ENCODE peak calls at places on chromosome 15, in seven cellular contexts. Z, J, G, X, T, S and H are unnamed samples.
A peak's percentile ranks its signal among the peaks of the same experiment; 100 is the strongest.

GRCh38 chr15:63156086-63156707 is 1.1 kb downstream of the RPS27L start:
- DNase-seq in Z (no peak), J (no peak), G (peak; percentile 38), X (no peak), T (no peak), S (peak; percentile 33), H (peak; percentile 28)

GRCh38 chr15:86515625-86516024 is 436.0 kb downstream of the AGBL1 start:
- DNase-seq in Z (no peak), J (no peak), G (no peak), X (no peak), T (no peak), S (no peak), H (no peak)

GRCh38 chr15:55196011-55196410 is 730 bp downstream of the RSL24D1 start:
- DNase-seq in Z (no peak), J (no peak), G (peak; percentile 20), X (peak; percentile 44), T (no peak), S (peak; percentile 29), H (no peak)

GRCh38 chr15:22811640-22812039 is 25.2 kb downstream of the NIPA1 start:
- DNase-seq in Z (no peak), J (peak; percentile 46), G (peak; percentile 69), X (peak; percentile 40), T (peak; percentile 74), S (peak; percentile 38), H (peak; percentile 54)

GRCh38 chr15:101710806-101711205 is 13.5 kb downstream of the TARS3 start:
- DNase-seq in Z (no peak), J (no peak), G (no peak), X (no peak), T (no peak), S (no peak), H (no peak)

GRCh38 chr15:48641416-48641815 is 4.1 kb downstream of the FBN1 start:
- DNase-seq in Z (no peak), J (no peak), G (peak; percentile 77), X (no peak), T (peak; percentile 20), S (peak; percentile 73), H (no peak)

GRCh38 chr15:73442968-73443367 is at the start of gene REC114:
- DNase-seq in Z (no peak), J (no peak), G (no peak), X (no peak), T (peak; percentile 31), S (no peak), H (no peak)

GRCh38 chr15:37014566-37014965 is 85.8 kb downstream of the MEIS2 start:
- DNase-seq in Z (no peak), J (no peak), G (no peak), X (peak; percentile 29), T (no peak), S (no peak), H (peak; percentile 25)

GRCh38 chr15:52546031-52546751 is 17.5 kb upstream of the MYO5A start:
- DNase-seq in Z (no peak), J (no peak), G (no peak), X (peak; percentile 8), T (no peak), S (no peak), H (no peak)

GRCh38 chr15:101288905-101289513 is 6.0 kb downstream of the SNRPA1 start:
- DNase-seq in Z (no peak), J (no peak), G (peak; percentile 72), X (peak; percentile 70), T (peak; percentile 69), S (peak; percentile 74), H (peak; percentile 74)

GRCh38 chr15:46607103-46607502 is 972.3 kb downstream of the SQOR start:
- DNase-seq in Z (no peak), J (no peak), G (no peak), X (peak; percentile 62), T (no peak), S (no peak), H (no peak)

GRCh38 chr15:95948371-95948770 is 382.1 kb upstream of the NR2F2 start:
- DNase-seq in Z (no peak), J (no peak), G (no peak), X (no peak), T (no peak), S (no peak), H (no peak)

GRCh38 chr15:68042156-68042854 is 11.8 kb upstream of the PIAS1 start:
- DNase-seq in Z (no peak), J (no peak), G (no peak), X (peak; percentile 64), T (no peak), S (no peak), H (no peak)

GRCh38 chr15:25731411-25731810 is 131.7 kb downstream of the ATP10A start:
- DNase-seq in Z (no peak), J (no peak), G (no peak), X (no peak), T (no peak), S (no peak), H (no peak)

GRCh38 chr15:75042730-75043508 is 19.5 kb downstream of the PPCDC start:
- DNase-seq in Z (peak; percentile 87), J (peak; percentile 48), G (peak; percentile 68), X (peak; percentile 15), T (peak; percentile 83), S (peak; percentile 75), H (peak; percentile 48)

GRCh38 chr15:91136386-91136923 is 36.4 kb downstream of the SV2B start:
- DNase-seq in Z (no peak), J (no peak), G (no peak), X (peak; percentile 90), T (no peak), S (no peak), H (no peak)

GRCh38 chr15:83200162-83200561 is 7.5 kb downstream of the HDGFL3 start:
- DNase-seq in Z (no peak), J (no peak), G (no peak), X (no peak), T (no peak), S (no peak), H (no peak)

GRCh38 chr15:39687965-39688364 is 94.7 kb downstream of the FSIP1 start:
- DNase-seq in Z (no peak), J (no peak), G (no peak), X (no peak), T (no peak), S (no peak), H (no peak)

GRCh38 chr15:94164202-94164807 is 67.1 kb upstream of the MCTP2 start:
- DNase-seq in Z (peak; percentile 55), J (peak; percentile 70), G (peak; percentile 60), X (peak; percentile 57), T (peak; percentile 45), S (peak; percentile 1), H (peak; percentile 80)

GRCh38 chr15:51907136-51907862 is 64.3 kb downstream of the LEO1 start:
- DNase-seq in Z (peak; percentile 67), J (no peak), G (peak; percentile 30), X (peak; percentile 75), T (peak; percentile 39), S (no peak), H (no peak)

GRCh38 chr15:22895465-22896190 is 57.2 kb downstream of the NIPA2 start:
- DNase-seq in Z (peak; percentile 82), J (no peak), G (no peak), X (peak; percentile 58), T (no peak), S (no peak), H (no peak)

GRCh38 chr15:49832421-49832980 is 211.7 kb downstream of the DTWD1 start:
- DNase-seq in Z (no peak), J (no peak), G (no peak), X (peak; percentile 67), T (peak; percentile 38), S (peak; percentile 6), H (peak; percentile 58)

GRCh38 chr15:37774961-37775360 is 159.5 kb upstream of the TMCO5A start:
- DNase-seq in Z (no peak), J (no peak), G (no peak), X (no peak), T (no peak), S (no peak), H (no peak)

GRCh38 chr15:38652998-38653397 is 88.4 kb upstream of the RASGRP1 start:
- DNase-seq in Z (no peak), J (no peak), G (no peak), X (no peak), T (no peak), S (no peak), H (no peak)

GRCh38 chr15:78035319-78035718 is 42.2 kb downstream of the TBC1D2B start:
- DNase-seq in Z (peak; percentile 61), J (no peak), G (peak; percentile 62), X (no peak), T (no peak), S (peak; percentile 84), H (no peak)

GRCh38 chr15:81278306-81279029 is 45.5 kb downstream of the STARD5 start:
- DNase-seq in Z (no peak), J (no peak), G (no peak), X (no peak), T (no peak), S (no peak), H (no peak)

GRCh38 chr15:37877851-37878577 is 56.4 kb upstream of the TMCO5A start:
- DNase-seq in Z (no peak), J (no peak), G (no peak), X (peak; percentile 78), T (no peak), S (peak; percentile 2), H (no peak)

GRCh38 chr15:70226337-70226980 is 128.7 kb upstream of the TLE3 start:
- DNase-seq in Z (no peak), J (no peak), G (no peak), X (peak; percentile 70), T (no peak), S (no peak), H (no peak)

GRCh38 chr15:31340591-31340990 is 14.0 kb downstream of the KLF13 start:
- DNase-seq in Z (no peak), J (no peak), G (no peak), X (no peak), T (no peak), S (no peak), H (no peak)

GRCh38 chr15:41961014-41961518 is 11.3 kb downstream of the EHD4 start:
- DNase-seq in Z (no peak), J (no peak), G (peak; percentile 77), X (no peak), T (no peak), S (peak; percentile 57), H (no peak)

GRCh38 chr15:31135523-31135922 is 34.0 kb upstream of the TRPM1 start:
- DNase-seq in Z (no peak), J (no peak), G (no peak), X (no peak), T (no peak), S (no peak), H (no peak)

GRCh38 chr15:80579611-80580010 is 115.5 kb upstream of the ABHD17C start:
- DNase-seq in Z (no peak), J (no peak), G (no peak), X (no peak), T (no peak), S (no peak), H (peak; percentile 61)

GRCh38 chr15:53625260-53625659 is 134.2 kb downstream of the WDR72 start:
- DNase-seq in Z (no peak), J (no peak), G (no peak), X (peak; percentile 43), T (peak; percentile 16), S (no peak), H (peak; percentile 84)

GRCh38 chr15:33243869-33244268 is 49.4 kb upstream of the FMN1 start:
- DNase-seq in Z (no peak), J (no peak), G (no peak), X (peak; percentile 54), T (no peak), S (no peak), H (no peak)

GRCh38 chr15:88987951-88988671 is 74.9 kb upstream of the MFGE8 start:
- DNase-seq in Z (no peak), J (no peak), G (no peak), X (no peak), T (peak; percentile 58), S (no peak), H (no peak)

GRCh38 chr15:25766421-25766820 is 96.7 kb downstream of the ATP10A start:
- DNase-seq in Z (peak; percentile 31), J (no peak), G (no peak), X (no peak), T (no peak), S (no peak), H (no peak)

GRCh38 chr15:69806287-69806915 is 291.3 kb downstream of the TLE3 start:
- DNase-seq in Z (no peak), J (no peak), G (no peak), X (no peak), T (peak; percentile 58), S (no peak), H (no peak)

GRCh38 chr15:78873796-78874761 is 1.4 kb downstream of the MORF4L1 start:
- DNase-seq in Z (no peak), J (no peak), G (peak; percentile 19), X (peak; percentile 52), T (no peak), S (peak; percentile 48), H (peak; percentile 32)